ENCODE peak calls at places on chromosomes 6 and 20, in eight cellular contexts. One of them, this sample, is unnamed.

GRCh38 chr6:2895072-2895471 is 8.0 kb downstream of the SERPINB9 start:
- DNase-seq in A549: no peak
- DNase-seq in GM12878: no peak
- DNase-seq in K562: no peak
- DNase-seq in HepG2: no peak
- DNase-seq in stomach: no peak
- DNase-seq in suprapubic skin: no peak
- DNase-seq in ovary: no peak
- DNase-seq in this sample: no peak

GRCh38 chr6:21003780-21004541 is 469.7 kb downstream of the CDKAL1 start:
- DNase-seq in A549: peak; percentile 10
- DNase-seq in GM12878: peak; percentile 72
- DNase-seq in K562: no peak
- DNase-seq in HepG2: peak; percentile 99
- DNase-seq in stomach: no peak
- DNase-seq in suprapubic skin: no peak
- DNase-seq in ovary: no peak
- DNase-seq in this sample: no peak

GRCh38 chr6:21590345-21590744 is 3.2 kb upstream of the SOX4 start:
- DNase-seq in A549: no peak
- DNase-seq in GM12878: no peak
- DNase-seq in K562: no peak
- DNase-seq in HepG2: no peak
- DNase-seq in stomach: no peak
- DNase-seq in suprapubic skin: no peak
- DNase-seq in ovary: no peak
- DNase-seq in this sample: no peak

GRCh38 chr6:39428152-39428551 is 105.7 kb upstream of the KCNK16 start:
- DNase-seq in A549: no peak
- DNase-seq in GM12878: no peak
- DNase-seq in K562: no peak
- DNase-seq in HepG2: no peak
- DNase-seq in stomach: no peak
- DNase-seq in suprapubic skin: no peak
- DNase-seq in ovary: no peak
- DNase-seq in this sample: no peak

GRCh38 chr6:44043479-44044153 is 83.6 kb downstream of the MRPL14 start:
- DNase-seq in A549: no peak
- DNase-seq in GM12878: no peak
- DNase-seq in K562: peak; percentile 72
- DNase-seq in HepG2: no peak
- DNase-seq in stomach: no peak
- DNase-seq in suprapubic skin: no peak
- DNase-seq in ovary: no peak
- DNase-seq in this sample: no peak

GRCh38 chr6:80639243-80639642 is 532.8 kb downstream of the BCKDHB start:
- DNase-seq in A549: no peak
- DNase-seq in GM12878: no peak
- DNase-seq in K562: no peak
- DNase-seq in HepG2: no peak
- DNase-seq in stomach: no peak
- DNase-seq in suprapubic skin: no peak
- DNase-seq in ovary: no peak
- DNase-seq in this sample: no peak

GRCh38 chr6:1625352-1625773 is 15.6 kb downstream of the FOXC1 start:
- DNase-seq in A549: no peak
- DNase-seq in GM12878: no peak
- DNase-seq in K562: no peak
- DNase-seq in HepG2: no peak
- DNase-seq in stomach: no peak
- DNase-seq in suprapubic skin: no peak
- DNase-seq in ovary: no peak
- DNase-seq in this sample: no peak

GRCh38 chr20:25525857-25526256 is 59.5 kb downstream of the NINL start:
- DNase-seq in A549: peak; percentile 35
- DNase-seq in GM12878: no peak
- DNase-seq in K562: no peak
- DNase-seq in HepG2: peak; percentile 97
- DNase-seq in stomach: no peak
- DNase-seq in suprapubic skin: no peak
- DNase-seq in ovary: no peak
- DNase-seq in this sample: no peak

GRCh38 chr6:26088344-26088743 is 1.1 kb downstream of the HFE start:
- DNase-seq in A549: no peak
- DNase-seq in GM12878: no peak
- DNase-seq in K562: no peak
- DNase-seq in HepG2: no peak
- DNase-seq in stomach: no peak
- DNase-seq in suprapubic skin: no peak
- DNase-seq in ovary: no peak
- DNase-seq in this sample: no peak

GRCh38 chr6:130980310-130981032 is 82.6 kb downstream of the EPB41L2 start:
- DNase-seq in A549: no peak
- DNase-seq in GM12878: no peak
- DNase-seq in K562: no peak
- DNase-seq in HepG2: no peak
- DNase-seq in stomach: no peak
- DNase-seq in suprapubic skin: no peak
- DNase-seq in ovary: no peak
- DNase-seq in this sample: no peak

GRCh38 chr6:130978660-130979396 is 84.2 kb downstream of the EPB41L2 start:
- DNase-seq in A549: no peak
- DNase-seq in GM12878: no peak
- DNase-seq in K562: no peak
- DNase-seq in HepG2: no peak
- DNase-seq in stomach: no peak
- DNase-seq in suprapubic skin: no peak
- DNase-seq in ovary: no peak
- DNase-seq in this sample: no peak

GRCh38 chr6:130982060-130982459 is 81.0 kb downstream of the EPB41L2 start:
- DNase-seq in A549: no peak
- DNase-seq in GM12878: no peak
- DNase-seq in K562: no peak
- DNase-seq in HepG2: no peak
- DNase-seq in stomach: no peak
- DNase-seq in suprapubic skin: no peak
- DNase-seq in ovary: no peak
- DNase-seq in this sample: no peak

GRCh38 chr6:130982941-130983456 is 80.0 kb downstream of the EPB41L2 start:
- DNase-seq in A549: no peak
- DNase-seq in GM12878: no peak
- DNase-seq in K562: no peak
- DNase-seq in HepG2: no peak
- DNase-seq in stomach: no peak
- DNase-seq in suprapubic skin: no peak
- DNase-seq in ovary: no peak
- DNase-seq in this sample: no peak

DNA sequence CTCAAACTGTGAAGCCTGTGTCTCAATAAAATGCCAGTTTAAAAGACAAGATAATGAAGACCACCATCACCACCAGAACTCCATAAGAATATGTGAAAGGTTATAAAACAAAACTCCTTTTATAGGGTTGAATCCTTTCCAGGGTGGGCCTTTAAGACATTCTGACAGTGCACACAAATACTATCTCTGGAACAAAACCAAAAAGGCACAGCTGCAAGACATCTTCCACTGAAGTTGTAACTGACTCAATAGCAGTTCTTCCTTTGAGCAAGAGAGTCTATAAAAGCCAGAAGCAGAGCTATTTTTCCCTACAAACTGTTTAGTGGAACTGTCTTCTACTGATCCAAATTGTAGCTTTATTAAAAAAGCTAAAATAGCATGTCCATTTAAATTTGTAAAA is 81.6 kb downstream of the EPB41L2 start:
- DNase-seq in A549: no peak
- DNase-seq in GM12878: no peak
- DNase-seq in K562: no peak
- DNase-seq in HepG2: no peak
- DNase-seq in stomach: no peak
- DNase-seq in suprapubic skin: no peak
- DNase-seq in ovary: no peak
- DNase-seq in this sample: no peak
- TF ChIP-seq EP300 in A549: no peak
- TF ChIP-seq EP300 in GM12878: no peak
- TF ChIP-seq EP300 in K562: no peak
- TF ChIP-seq EP300 in HepG2: no peak
- TF ChIP-seq EP300 in stomach: no peak
- TF ChIP-seq EP300 in suprapubic skin: no peak
- TF ChIP-seq EP300 in ovary: no peak
- TF ChIP-seq EP300 in this sample: no peak

GRCh38 chr20:62331347-62331746 is 28.6 kb downstream of the ADRM1 start:
- DNase-seq in A549: no peak
- DNase-seq in GM12878: no peak
- DNase-seq in K562: no peak
- DNase-seq in HepG2: no peak
- DNase-seq in stomach: no peak
- DNase-seq in suprapubic skin: no peak
- DNase-seq in ovary: no peak
- DNase-seq in this sample: no peak

GRCh38 chr20:62328684-62329388 is 26.0 kb downstream of the ADRM1 start:
- DNase-seq in A549: no peak
- DNase-seq in GM12878: no peak
- DNase-seq in K562: no peak
- DNase-seq in HepG2: no peak
- DNase-seq in stomach: no peak
- DNase-seq in suprapubic skin: no peak
- DNase-seq in ovary: no peak
- DNase-seq in this sample: no peak

GRCh38 chr20:62330576-62331317 is 27.9 kb downstream of the ADRM1 start:
- DNase-seq in A549: no peak
- DNase-seq in GM12878: no peak
- DNase-seq in K562: no peak
- DNase-seq in HepG2: no peak
- DNase-seq in stomach: no peak
- DNase-seq in suprapubic skin: no peak
- DNase-seq in ovary: no peak
- DNase-seq in this sample: no peak

GRCh38 chr20:62327726-62328495 is 25.1 kb downstream of the ADRM1 start:
- DNase-seq in A549: no peak
- DNase-seq in GM12878: no peak
- DNase-seq in K562: no peak
- DNase-seq in HepG2: no peak
- DNase-seq in stomach: no peak
- DNase-seq in suprapubic skin: no peak
- DNase-seq in ovary: no peak
- DNase-seq in this sample: no peak

GRCh38 chr20:62329389-62330377 is 26.9 kb downstream of the ADRM1 start:
- DNase-seq in A549: no peak
- DNase-seq in GM12878: no peak
- DNase-seq in K562: no peak
- DNase-seq in HepG2: no peak
- DNase-seq in stomach: no peak
- DNase-seq in suprapubic skin: no peak
- DNase-seq in ovary: no peak
- DNase-seq in this sample: no peak
- TF ChIP-seq EP300 in A549: no peak
- TF ChIP-seq EP300 in GM12878: no peak
- TF ChIP-seq EP300 in K562: no peak
- TF ChIP-seq EP300 in HepG2: no peak
- TF ChIP-seq EP300 in stomach: no peak
- TF ChIP-seq EP300 in suprapubic skin: no peak
- TF ChIP-seq EP300 in ovary: no peak
- TF ChIP-seq EP300 in this sample: no peak

GRCh38 chr20:38192323-38192885 is 27.3 kb upstream of the TGM2 start:
- DNase-seq in A549: no peak
- DNase-seq in GM12878: no peak
- DNase-seq in K562: no peak
- DNase-seq in HepG2: no peak
- DNase-seq in stomach: no peak
- DNase-seq in suprapubic skin: no peak
- DNase-seq in ovary: no peak
- DNase-seq in this sample: no peak

GRCh38 chr20:38193586-38194105 is 28.6 kb upstream of the TGM2 start:
- DNase-seq in A549: no peak
- DNase-seq in GM12878: no peak
- DNase-seq in K562: no peak
- DNase-seq in HepG2: no peak
- DNase-seq in stomach: no peak
- DNase-seq in suprapubic skin: no peak
- DNase-seq in ovary: no peak
- DNase-seq in this sample: no peak

GRCh38 chr20:38190166-38190565 is 25.1 kb upstream of the TGM2 start:
- DNase-seq in A549: no peak
- DNase-seq in GM12878: no peak
- DNase-seq in K562: no peak
- DNase-seq in HepG2: no peak
- DNase-seq in stomach: no peak
- DNase-seq in suprapubic skin: no peak
- DNase-seq in ovary: no peak
- DNase-seq in this sample: no peak

GRCh38 chr20:38190936-38191371 is 25.9 kb upstream of the TGM2 start:
- DNase-seq in A549: no peak
- DNase-seq in GM12878: no peak
- DNase-seq in K562: no peak
- DNase-seq in HepG2: no peak
- DNase-seq in stomach: no peak
- DNase-seq in suprapubic skin: no peak
- DNase-seq in ovary: no peak
- DNase-seq in this sample: no peak

DNA sequence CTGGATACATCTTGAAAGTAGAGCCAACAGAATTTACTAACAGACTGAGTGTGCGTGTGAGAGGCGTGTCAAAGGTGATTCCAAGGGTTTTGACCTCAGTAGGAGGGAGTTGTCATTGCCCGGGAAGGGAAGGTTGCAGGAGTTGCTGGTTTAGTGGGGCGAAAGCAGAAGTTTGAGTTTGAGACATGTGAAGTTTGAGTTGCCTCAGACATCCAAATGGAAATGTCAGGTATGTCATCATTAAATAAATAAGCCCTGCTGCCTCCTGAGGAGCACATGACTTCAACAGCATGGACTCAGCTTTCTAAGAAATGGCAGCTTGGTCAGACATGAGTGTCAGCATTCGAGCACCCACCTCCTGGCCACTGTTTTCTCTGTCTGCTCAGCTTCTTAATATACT is 26.6 kb upstream of the TGM2 start:
- DNase-seq in A549: no peak
- DNase-seq in GM12878: no peak
- DNase-seq in K562: no peak
- DNase-seq in HepG2: no peak
- DNase-seq in stomach: no peak
- DNase-seq in suprapubic skin: no peak
- DNase-seq in ovary: no peak
- DNase-seq in this sample: no peak
- TF ChIP-seq EP300 in A549: no peak
- TF ChIP-seq EP300 in GM12878: no peak
- TF ChIP-seq EP300 in K562: no peak
- TF ChIP-seq EP300 in HepG2: no peak
- TF ChIP-seq EP300 in stomach: no peak
- TF ChIP-seq EP300 in suprapubic skin: no peak
- TF ChIP-seq EP300 in ovary: no peak
- TF ChIP-seq EP300 in this sample: no peak

GRCh38 chr6:125019873-125020272 is 57.6 kb downstream of the RNF217 start:
- DNase-seq in A549: no peak
- DNase-seq in GM12878: no peak
- DNase-seq in K562: no peak
- DNase-seq in HepG2: no peak
- DNase-seq in stomach: no peak
- DNase-seq in suprapubic skin: no peak
- DNase-seq in ovary: no peak
- DNase-seq in this sample: no peak
- TF ChIP-seq EP300 in A549: no peak
- TF ChIP-seq EP300 in GM12878: no peak
- TF ChIP-seq EP300 in K562: no peak
- TF ChIP-seq EP300 in HepG2: no peak
- TF ChIP-seq EP300 in stomach: no peak
- TF ChIP-seq EP300 in suprapubic skin: no peak
- TF ChIP-seq EP300 in ovary: no peak
- TF ChIP-seq EP300 in this sample: no peak

GRCh38 chr6:16545382-16545781 is 215.9 kb downstream of the ATXN1 start:
- DNase-seq in A549: no peak
- DNase-seq in GM12878: no peak
- DNase-seq in K562: no peak
- DNase-seq in HepG2: no peak
- DNase-seq in stomach: no peak
- DNase-seq in suprapubic skin: no peak
- DNase-seq in ovary: no peak
- DNase-seq in this sample: no peak
- TF ChIP-seq EP300 in A549: no peak
- TF ChIP-seq EP300 in GM12878: no peak
- TF ChIP-seq EP300 in K562: no peak
- TF ChIP-seq EP300 in HepG2: no peak
- TF ChIP-seq EP300 in stomach: no peak
- TF ChIP-seq EP300 in suprapubic skin: no peak
- TF ChIP-seq EP300 in ovary: no peak
- TF ChIP-seq EP300 in this sample: no peak